ENCODE peak calls at places on chromosome 3, in nine cellular contexts. P, W, B, N, F, A, D, V and R are unnamed samples.

GRCh38 chr3:9978664-9979349 is 7.8 kb downstream of the EMC3 start:
- DNase-seq in P (no peak), W (no peak), B (no peak), N (no peak), F (no peak), A (no peak), D (no peak), V (no peak), R (no peak)

GRCh38 chr3:14031271-14031670 is 93.4 kb downstream of the CHCHD4 start:
- DNase-seq in P (no peak), W (peak), B (no peak), N (peak), F (no peak), A (no peak), D (no peak), V (no peak), R (no peak)

GRCh38 chr3:104604326-104605010 is 762.2 kb upstream of the ALCAM start:
- DNase-seq in P (no peak), W (peak), B (no peak), N (peak), F (no peak), A (peak), D (no peak), V (peak), R (no peak)

GRCh38 chr3:149879872-149880271 is 66.9 kb downstream of the RNF13 start:
- DNase-seq in P (peak), W (peak), B (peak), N (peak), F (peak), A (peak), D (peak), V (peak), R (no peak)

GRCh38 chr3:66582721-66583141 is 81.9 kb upstream of the LRIG1 start:
- DNase-seq in P (no peak), W (peak), B (no peak), N (peak), F (peak), A (no peak), D (peak), V (no peak), R (no peak)

GRCh38 chr3:34260266-34260990 is 462.0 kb downstream of the PDCD6IP start:
- DNase-seq in P (peak), W (peak), B (peak), N (no peak), F (no peak), A (peak), D (peak), V (no peak), R (no peak)

GRCh38 chr3:187227658-187228258 is 30.5 kb downstream of the RTP1 start:
- DNase-seq in P (no peak), W (peak), B (no peak), N (no peak), F (no peak), A (peak), D (no peak), V (peak), R (no peak)

GRCh38 chr3:184771158-184771730 is 40.7 kb upstream of the VPS8 start:
- DNase-seq in P (no peak), W (no peak), B (no peak), N (no peak), F (no peak), A (no peak), D (no peak), V (no peak), R (no peak)

GRCh38 chr3:153615863-153616262 is 453.8 kb downstream of the RAP2B start:
- DNase-seq in P (no peak), W (no peak), B (no peak), N (no peak), F (no peak), A (no peak), D (peak), V (no peak), R (no peak)

GRCh38 chr3:153055779-153056178 is 106.2 kb upstream of the RAP2B start:
- DNase-seq in P (no peak), W (no peak), B (no peak), N (no peak), F (no peak), A (no peak), D (no peak), V (no peak), R (no peak)

GRCh38 chr3:120766576-120766975 is 24.0 kb downstream of the GTF2E1 start:
- DNase-seq in P (no peak), W (no peak), B (no peak), N (no peak), F (no peak), A (no peak), D (no peak), V (no peak), R (no peak)